ENCODE peak calls at places on chromosomes 2 and 18, in six cellular contexts. H, B, I, E, C and W are unnamed samples.

GRCh38 chr2:22375094-22375493 is 1009.9 kb upstream of the KLHL29 start:
- DNase-seq in E (peak), B (no peak), H (no peak), I (no peak), C (no peak), W (no peak)

GRCh38 chr18:79681484-79682387 is 2.1 kb downstream of the CTDP1 start:
- DNase-seq in I (no peak), C (no peak), B (no peak), H (no peak), E (no peak), W (no peak)

GRCh38 chr2:70498054-70498453 is 55.6 kb downstream of the TGFA start:
- DNase-seq in E (no peak), H (no peak), B (no peak), C (no peak), I (no peak), W (no peak)

GRCh38 chr2:189254268-189254883 is 74.8 kb upstream of the COL5A2 start:
- DNase-seq in I (no peak), C (peak), B (no peak), E (peak), H (peak), W (no peak)

GRCh38 chr2:10947005-10947440 is 35.3 kb downstream of the KCNF1 start:
- DNase-seq in C (no peak), E (no peak), B (peak), H (peak), I (no peak), W (no peak)

GRCh38 chr2:236731767-236732580 is 162.3 kb downstream of the ACKR3 start:
- DNase-seq in I (no peak), B (peak), C (no peak), E (peak), H (peak), W (no peak)

GRCh38 chr18:23528580-23529472 is 25.5 kb downstream of the RMC1 start:
- DNase-seq in E (no peak), H (no peak), B (no peak), C (peak), I (no peak), W (no peak)

GRCh38 chr2:200615247-200615646 is 29.4 kb downstream of the AOX1 start:
- DNase-seq in H (peak), E (no peak), C (no peak), B (peak), I (no peak), W (no peak)

GRCh38 chr18:59617468-59617932 is 79.7 kb downstream of the CCBE1 start:
- DNase-seq in I (no peak), E (no peak), C (no peak), B (peak), H (peak), W (no peak)

GRCh38 chr2:148614332-148615049 is 30.1 kb upstream of the EPC2 start:
- DNase-seq in B (peak), H (peak), C (no peak), I (no peak), E (no peak), W (no peak)

GRCh38 chr2:79982445-79982844 is 322.1 kb downstream of the LRRTM1 start:
- DNase-seq in H (no peak), B (no peak), C (no peak), E (peak), I (no peak), W (peak)

GRCh38 chr2:3578987-3579386 is 3.9 kb downstream of the RPS7 start:
- DNase-seq in H (no peak), C (no peak), B (no peak), E (no peak), I (no peak), W (no peak)

GRCh38 chr18:35661483-35662146 is 80.1 kb downstream of the GALNT1 start:
- DNase-seq in I (no peak), C (no peak), B (no peak), E (no peak), H (no peak), W (no peak)

GRCh38 chr2:112582314-112582746 is 2.1 kb upstream of the CHCHD5 start:
- DNase-seq in I (no peak), H (peak), E (no peak), C (no peak), B (peak), W (no peak)

GRCh38 chr2:55986001-55986400 is 62.4 kb upstream of the EFEMP1 start:
- DNase-seq in C (no peak), E (no peak), H (no peak), I (no peak), B (no peak), W (no peak)

GRCh38 chr2:8605350-8606065 is 76.3 kb upstream of the ID2 start:
- DNase-seq in E (no peak), H (no peak), B (peak), C (no peak), I (no peak), W (no peak)

GRCh38 chr18:30186245-30186644 is 856.3 kb downstream of the DSC3 start:
- DNase-seq in B (no peak), C (no peak), E (no peak), H (no peak), I (no peak), W (no peak)

GRCh38 chr2:189208254-189208653 is 28.7 kb upstream of the COL5A2 start:
- DNase-seq in I (no peak), E (no peak), B (no peak), C (no peak), H (no peak), W (no peak)

GRCh38 chr2:218169757-218170546 is 3.2 kb upstream of the CXCR1 start:
- DNase-seq in H (no peak), E (no peak), I (no peak), B (no peak), C (no peak), W (no peak)

GRCh38 chr18:35464731-35465728 is 32.7 kb downstream of the INO80C start:
- DNase-seq in H (no peak), B (no peak), C (no peak), E (no peak), I (no peak), W (no peak)

GRCh38 chr2:25982968-25983280 is 627 bp upstream of the KIF3C start:
- DNase-seq in B (no peak), I (no peak), E (no peak), C (no peak), H (no peak), W (no peak)

GRCh38 chr2:23199115-23199918 is 185.7 kb upstream of the KLHL29 start:
- DNase-seq in C (no peak), I (no peak), B (no peak), E (no peak), H (no peak), W (peak)

DNA sequence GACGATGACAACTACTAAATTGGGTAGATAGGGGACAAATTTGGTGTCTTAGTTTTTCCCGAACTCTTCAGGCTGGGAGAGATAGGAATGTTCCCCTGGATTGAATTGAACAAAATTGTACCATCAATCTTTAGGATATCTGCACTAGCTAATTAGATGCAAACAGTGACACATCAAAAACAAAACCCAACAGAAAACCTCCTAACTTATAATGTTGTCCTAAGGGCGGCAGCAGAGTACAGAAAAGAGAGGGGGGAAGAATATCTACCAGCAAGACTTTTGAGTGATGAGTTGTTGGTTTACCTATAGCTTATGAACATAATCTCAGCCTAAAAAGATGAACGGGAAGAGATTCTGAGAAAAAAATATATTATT is 342.9 kb downstream of the INSIG2 start:
- DNase-seq in B (peak), E (no peak), H (peak), C (no peak), I (no peak), W (no peak)
- TF ChIP-seq CTCF in B (no peak), E (no peak), H (peak), C (no peak), I (no peak), W (no peak)

DNA sequence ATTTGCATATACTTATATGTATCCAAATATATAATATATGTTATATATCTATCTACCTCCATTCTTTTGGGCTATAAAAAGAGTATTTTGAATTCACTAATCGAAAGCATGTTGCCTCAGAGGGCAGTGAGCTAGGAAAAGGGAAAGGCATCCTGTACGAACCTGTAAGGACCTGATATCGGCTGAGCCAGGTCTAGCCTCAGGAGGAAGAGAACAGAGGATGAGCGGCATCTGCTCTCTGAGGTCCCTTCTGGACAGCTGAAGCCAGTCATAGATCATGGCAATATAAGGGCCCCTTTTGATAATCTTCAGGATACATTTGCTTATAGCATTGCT is 166.2 kb upstream of the STK17B start:
- DNase-seq in H (no peak), C (no peak), I (no peak), E (no peak), B (no peak), W (no peak)
- TF ChIP-seq CTCF in H (no peak), C (no peak), I (no peak), E (peak), B (no peak), W (peak)

DNA sequence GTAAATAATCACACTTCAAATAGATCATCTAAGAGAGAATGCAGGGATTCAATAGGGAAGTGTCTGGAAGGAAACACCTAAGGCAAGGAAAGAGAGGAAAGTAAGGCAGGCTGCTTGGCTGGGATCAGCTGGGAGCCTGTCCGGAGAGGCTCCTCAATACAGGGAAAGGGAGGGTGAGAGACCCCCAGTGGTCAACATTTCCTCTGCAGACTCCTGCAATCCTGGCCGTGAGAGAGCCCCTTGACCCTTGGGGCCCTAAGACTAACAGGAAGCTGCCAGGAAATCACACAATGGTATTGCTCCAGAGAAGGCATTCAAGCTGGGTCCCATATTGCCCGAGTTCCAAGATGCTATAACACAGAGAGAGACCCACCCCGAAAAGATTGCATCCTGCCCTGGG is 549.4 kb downstream of the NYAP2 start:
- DNase-seq in B (no peak), I (no peak), C (no peak), H (no peak), E (no peak), W (no peak)
- TF ChIP-seq CTCF in B (no peak), I (no peak), C (no peak), H (no peak), E (no peak), W (no peak)

GRCh38 chr2:129587426-129588064 is 391.9 kb upstream of the RAB6C start:
- DNase-seq in E (no peak), I (no peak), H (no peak), B (no peak), C (no peak), W (no peak)
- TF ChIP-seq CTCF in E (no peak), I (no peak), H (no peak), B (no peak), C (no peak), W (no peak)

GRCh38 chr18:63131106-63131943 is 188.2 kb downstream of the BCL2 start:
- DNase-seq in B (peak), H (no peak), E (no peak), C (no peak), I (no peak), W (peak)
- TF ChIP-seq CTCF in B (peak), H (peak), E (peak), C (peak), I (no peak), W (peak)

DNA sequence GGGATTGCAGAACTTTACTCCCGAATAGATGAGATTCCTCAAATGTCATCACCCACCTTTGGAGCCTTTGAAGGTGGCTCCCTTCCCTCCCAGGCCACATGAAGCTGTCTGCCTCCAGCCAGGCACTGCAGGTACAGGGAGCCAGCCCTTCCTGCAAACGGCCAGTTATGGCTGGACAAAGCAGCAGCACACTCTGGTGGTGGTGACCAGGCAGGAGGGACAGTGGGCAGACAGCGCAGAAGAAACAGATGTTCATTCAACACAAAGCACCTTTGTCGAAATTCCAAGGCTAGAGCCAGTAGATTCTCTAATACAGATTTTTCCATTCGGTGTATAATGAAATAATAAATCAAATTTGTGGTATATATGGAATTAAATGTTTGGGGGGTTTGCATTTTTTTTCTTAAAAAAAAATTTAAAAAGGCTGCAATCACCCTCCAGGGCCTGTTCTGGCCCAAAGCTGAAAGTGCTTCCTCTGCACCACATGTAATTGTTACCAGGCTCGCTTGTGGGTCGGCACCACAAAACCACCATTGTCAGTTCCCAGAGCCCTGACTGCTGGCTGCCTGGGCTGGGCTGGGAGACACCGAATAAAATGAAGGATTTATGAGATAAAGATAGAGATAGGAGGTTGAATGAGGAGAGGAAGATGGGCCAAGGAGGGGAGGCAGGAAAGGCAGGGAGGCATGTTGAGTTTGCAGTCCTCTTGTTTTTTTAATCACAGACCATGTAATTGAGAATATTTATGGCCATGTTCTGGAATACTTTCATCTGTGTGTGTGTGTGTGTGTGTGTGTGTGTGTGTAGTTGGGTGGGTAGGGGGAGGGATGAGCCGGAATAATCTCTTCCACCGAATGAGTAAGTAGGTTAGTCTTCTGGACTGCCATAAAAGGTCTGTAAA is 14.5 kb downstream of the NRP2 start:
- DNase-seq in H (no peak), E (peak), B (peak), I (no peak), C (no peak), W (no peak)
- TF ChIP-seq CTCF in H (no peak), E (no peak), B (peak), I (no peak), C (peak), W (peak)

GRCh38 chr2:174516495-174517378 is 29.9 kb upstream of the GPR155 start:
- DNase-seq in I (no peak), C (no peak), E (no peak), H (no peak), B (no peak), W (no peak)

GRCh38 chr2:174522553-174522952 is 35.7 kb upstream of the GPR155 start:
- DNase-seq in E (no peak), C (no peak), I (no peak), B (no peak), H (no peak), W (no peak)

GRCh38 chr2:174518397-174518796 is 31.6 kb upstream of the GPR155 start:
- DNase-seq in E (no peak), I (no peak), C (no peak), H (peak), B (no peak), W (no peak)
- TF ChIP-seq CTCF in E (no peak), I (no peak), C (no peak), H (no peak), B (no peak), W (no peak)